ENCODE peak calls at places on chromosome 1, in eight cellular contexts. M is lower lobe of right lung; X is MV-4-11; T is NCI-H2107; G is stimulated activated CD4-positive, alpha-beta T cell treated with anti-CD3 and anti-CD28 coated beads, TNF-alpha, amount 100 ng/mL, for 1 hour; Z is C1 segment of cervical spinal cord; U is NCI-H2029 treated with DMSO at 0.1 percent for 48 hours; O is activated naive CD4-positive, alpha-beta T cell treated with anti-CD3 and anti-CD28 coated beads, Interleukin-2, amount 50 U/mL, for 72 hours. F is an unnamed sample.

GRCh38 chr1:236465959-236466303 is 57.9 kb upstream of the LGALS8 start:
- DNase-seq in M (no peak), X (no peak), T (no peak), G (no peak), Z (no peak), U (no peak), O (no peak), F (no peak)

GRCh38 chr1:113990541-113990940 is 11.3 kb downstream of the OLFML3 start:
- DNase-seq in M (no peak), X (no peak), T (no peak), G (no peak), Z (no peak), U (no peak), O (no peak), F (no peak)

GRCh38 chr1:164895026-164895907 is 336.3 kb downstream of the PBX1 start:
- DNase-seq in M (no peak), X (no peak), T (no peak), G (no peak), Z (no peak), U (no peak), O (no peak), F (no peak)

GRCh38 chr1:207242911-207243310 is 78.6 kb upstream of the CD55 start:
- DNase-seq in M (no peak), X (no peak), T (no peak), G (no peak), Z (no peak), U (no peak), O (no peak), F (no peak)

GRCh38 chr1:87180682-87181081 is 148.0 kb upstream of the LMO4 start:
- DNase-seq in M (no peak), X (peak; percentile 72), T (no peak), G (no peak), Z (no peak), U (no peak), O (no peak), F (no peak)

GRCh38 chr1:166840309-166841302 is 1.3 kb downstream of the POGK start:
- DNase-seq in M (no peak), X (peak; percentile 43), T (no peak), G (no peak), Z (peak; percentile 44), U (no peak), O (no peak), F (no peak)

GRCh38 chr1:38476111-38476783 is 383.3 kb downstream of the RRAGC start:
- DNase-seq in M (peak; percentile 58), X (no peak), T (no peak), G (no peak), Z (no peak), U (no peak), O (no peak), F (no peak)

GRCh38 chr1:197017558-197018146 is 40.3 kb downstream of the CFHR5 start:
- DNase-seq in M (no peak), X (no peak), T (no peak), G (no peak), Z (no peak), U (no peak), O (no peak), F (no peak)

GRCh38 chr1:41414716-41415306 is 53.6 kb downstream of the FOXO6 start:
- DNase-seq in M (no peak), X (no peak), T (no peak), G (no peak), Z (no peak), U (no peak), O (no peak), F (peak; percentile 82)

GRCh38 chr1:85495556-85495955 is 30.6 kb upstream of the DDAH1 start:
- DNase-seq in M (peak; percentile 65), X (no peak), T (no peak), G (no peak), Z (no peak), U (peak; percentile 47), O (no peak), F (no peak)